ENCODE peak calls at places on chromosomes 4 and X, in seven cellular contexts. J is HCT116, T is K562, Z is GM12878, Y is H1, B is SK-N-SH, S is HepG2. M is an unnamed sample.

GRCh38 chrX:53266914-53267313 is 14.5 kb downstream of the IQSEC2 start:
- DNase-seq in J (no peak), T (peak), Z (no peak), Y (no peak), B (no peak), S (no peak), M (no peak)

GRCh38 chrX:3663576-3664290 is 49.7 kb downstream of the PRKX start:
- DNase-seq in J (no peak), T (no peak), Z (no peak), Y (no peak), B (no peak), S (no peak), M (no peak)

GRCh38 chr4:55321707-55322264 is 24.3 kb upstream of the SRD5A3 start:
- DNase-seq in J (peak), T (peak), Z (peak), Y (peak), B (peak), S (peak), M (peak)

GRCh38 chrX:32155044-32155638 is 1056.2 kb downstream of the DMD start:
- DNase-seq in J (no peak), T (no peak), Z (no peak), Y (peak), B (peak), S (no peak), M (no peak)

GRCh38 chr4:56246230-56246610 is 141.1 kb downstream of the AASDH start:
- DNase-seq in J (no peak), T (no peak), Z (no peak), Y (no peak), B (no peak), S (no peak), M (no peak)

GRCh38 chr4:155643087-155643486 is 23.6 kb upstream of the GUCY1A1 start:
- DNase-seq in J (no peak), T (no peak), Z (no peak), Y (no peak), B (no peak), S (no peak), M (no peak)

GRCh38 chr4:184697956-184698355 is 35.9 kb downstream of the CENPU start:
- DNase-seq in J (no peak), T (no peak), Z (no peak), Y (no peak), B (no peak), S (no peak), M (no peak)

GRCh38 chr4:127007336-127007735 is 625.4 kb upstream of the INTU start:
- DNase-seq in J (no peak), T (no peak), Z (no peak), Y (no peak), B (no peak), S (no peak), M (no peak)

GRCh38 chrX:46140272-46140671 is 404.9 kb downstream of the ZNF674 start:
- DNase-seq in J (no peak), T (no peak), Z (no peak), Y (no peak), B (no peak), S (no peak), M (no peak)

GRCh38 chr4:43471950-43472349 is 579.4 kb downstream of the GRXCR1 start:
- DNase-seq in J (no peak), T (no peak), Z (no peak), Y (no peak), B (no peak), S (peak), M (peak)

GRCh38 chr4:153002110-153002509 is 66.0 kb downstream of the FHDC1 start:
- DNase-seq in J (no peak), T (no peak), Z (no peak), Y (no peak), B (no peak), S (no peak), M (no peak)

GRCh38 chrX:24676403-24677024 is 17.2 kb upstream of the POLA1 start:
- DNase-seq in J (no peak), T (peak), Z (no peak), Y (no peak), B (peak), S (no peak), M (peak)

GRCh38 chrX:69430730-69431129 is 73.4 kb upstream of the NALF2 start:
- DNase-seq in J (no peak), T (no peak), Z (no peak), Y (no peak), B (no peak), S (no peak), M (no peak)

GRCh38 chr4:147518846-147519767 is 38.2 kb downstream of the EDNRA start:
- DNase-seq in J (peak), T (peak), Z (peak), Y (peak), B (peak), S (peak), M (peak)

GRCh38 chrX:133555796-133556458 is 140.6 kb upstream of the GPC4 start:
- DNase-seq in J (no peak), T (no peak), Z (no peak), Y (no peak), B (no peak), S (no peak), M (no peak)

GRCh38 chr4:76640252-76640925 is 205.4 kb downstream of the SHROOM3 start:
- DNase-seq in J (no peak), T (no peak), Z (no peak), Y (no peak), B (no peak), S (no peak), M (peak)

GRCh38 chrX:44456685-44457084 is 86.0 kb downstream of the FUNDC1 start:
- DNase-seq in J (no peak), T (no peak), Z (no peak), Y (no peak), B (no peak), S (no peak), M (no peak)

GRCh38 chrX:23766650-23767551 is 16.1 kb upstream of the SAT1 start:
- DNase-seq in J (no peak), T (no peak), Z (no peak), Y (no peak), B (peak), S (no peak), M (no peak)

GRCh38 chr4:78922207-78922606 is 17.0 kb downstream of the PAQR3 start:
- DNase-seq in J (no peak), T (no peak), Z (no peak), Y (no peak), B (no peak), S (no peak), M (no peak)
- TF ChIP-seq JUND in J (no peak), T (no peak), Z (no peak), Y (no peak), B (no peak), S (no peak), M (no peak)

DNA sequence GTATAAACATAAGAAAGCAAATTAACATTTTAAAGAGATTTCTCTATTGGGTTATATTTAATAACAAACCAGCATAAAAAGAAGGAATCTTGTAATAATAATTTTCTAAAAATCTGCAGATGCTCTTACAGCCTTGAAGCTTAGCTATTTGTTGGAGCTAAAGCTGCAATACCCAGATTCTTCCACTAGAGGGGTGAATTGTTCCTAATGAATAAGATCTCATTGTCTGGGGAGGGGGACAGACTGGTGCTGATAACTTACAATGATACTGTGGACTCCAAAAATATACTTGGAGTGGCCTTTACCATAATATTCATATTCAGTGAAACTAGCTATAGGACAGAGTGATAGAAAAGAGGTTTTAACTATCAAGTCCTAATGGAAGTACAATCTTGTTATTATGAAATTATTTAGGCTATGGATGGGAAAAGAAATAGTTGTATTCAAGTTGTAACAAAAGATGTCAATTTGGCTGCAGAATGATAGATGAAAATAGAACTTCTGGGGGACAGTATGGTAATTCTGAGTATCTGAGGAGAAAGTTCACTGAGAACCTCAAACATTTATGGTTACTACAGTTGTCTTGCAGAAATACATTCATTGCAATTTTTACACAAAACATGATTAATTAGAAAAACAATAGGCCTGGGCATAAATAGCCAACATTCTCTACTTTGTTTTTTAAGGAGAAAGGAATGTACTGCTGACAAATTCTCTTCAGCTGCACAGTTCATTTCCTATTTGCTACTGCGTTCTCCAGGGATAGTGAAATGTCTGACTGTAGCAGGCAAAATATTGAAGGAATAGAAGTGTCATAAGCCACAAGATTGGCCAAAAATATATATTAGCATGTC is 443.3 kb downstream of the GBA3 start:
- DNase-seq in J (peak), T (peak), Z (no peak), Y (no peak), B (peak), S (peak), M (peak)
- TF ChIP-seq JUND in J (no peak), T (no peak), Z (no peak), Y (no peak), B (no peak), S (no peak), M (no peak)

GRCh38 chr4:141448490-141448889 is 187.9 kb upstream of the IL15 start:
- DNase-seq in J (no peak), T (no peak), Z (no peak), Y (no peak), B (no peak), S (no peak), M (no peak)
- TF ChIP-seq JUND in J (no peak), T (no peak), Z (no peak), Y (no peak), B (no peak), S (no peak), M (no peak)

GRCh38 chr4:142376204-142376603 is 469.9 kb downstream of the INPP4B start:
- DNase-seq in J (no peak), T (no peak), Z (no peak), Y (no peak), B (no peak), S (no peak), M (no peak)

GRCh38 chr4:142378179-142378578 is 467.9 kb downstream of the INPP4B start:
- DNase-seq in J (no peak), T (no peak), Z (no peak), Y (no peak), B (no peak), S (no peak), M (no peak)

GRCh38 chr4:142380052-142380598 is 466.0 kb downstream of the INPP4B start:
- DNase-seq in J (no peak), T (no peak), Z (no peak), Y (no peak), B (no peak), S (no peak), M (no peak)

GRCh38 chr4:142379277-142380051 is 466.6 kb downstream of the INPP4B start:
- DNase-seq in J (peak), T (no peak), Z (no peak), Y (peak), B (no peak), S (no peak), M (peak)

GRCh38 chr4:142377345-142378091 is 468.6 kb downstream of the INPP4B start:
- DNase-seq in J (no peak), T (no peak), Z (no peak), Y (no peak), B (no peak), S (no peak), M (no peak)
- TF ChIP-seq JUND in J (no peak), T (no peak), Z (no peak), Y (no peak), B (no peak), S (no peak), M (no peak)

GRCh38 chr4:3320361-3321023 is 27.7 kb downstream of the RGS12 start:
- DNase-seq in J (no peak), T (no peak), Z (no peak), Y (no peak), B (no peak), S (no peak), M (no peak)

GRCh38 chr4:3322059-3322550 is 29.3 kb downstream of the RGS12 start:
- DNase-seq in J (no peak), T (peak), Z (no peak), Y (no peak), B (no peak), S (no peak), M (no peak)

GRCh38 chr4:3318561-3319021 is 25.8 kb downstream of the RGS12 start:
- DNase-seq in J (no peak), T (peak), Z (no peak), Y (peak), B (no peak), S (no peak), M (no peak)

GRCh38 chr4:3323071-3323481 is 30.3 kb downstream of the RGS12 start:
- DNase-seq in J (no peak), T (no peak), Z (no peak), Y (no peak), B (no peak), S (peak), M (no peak)

DNA sequence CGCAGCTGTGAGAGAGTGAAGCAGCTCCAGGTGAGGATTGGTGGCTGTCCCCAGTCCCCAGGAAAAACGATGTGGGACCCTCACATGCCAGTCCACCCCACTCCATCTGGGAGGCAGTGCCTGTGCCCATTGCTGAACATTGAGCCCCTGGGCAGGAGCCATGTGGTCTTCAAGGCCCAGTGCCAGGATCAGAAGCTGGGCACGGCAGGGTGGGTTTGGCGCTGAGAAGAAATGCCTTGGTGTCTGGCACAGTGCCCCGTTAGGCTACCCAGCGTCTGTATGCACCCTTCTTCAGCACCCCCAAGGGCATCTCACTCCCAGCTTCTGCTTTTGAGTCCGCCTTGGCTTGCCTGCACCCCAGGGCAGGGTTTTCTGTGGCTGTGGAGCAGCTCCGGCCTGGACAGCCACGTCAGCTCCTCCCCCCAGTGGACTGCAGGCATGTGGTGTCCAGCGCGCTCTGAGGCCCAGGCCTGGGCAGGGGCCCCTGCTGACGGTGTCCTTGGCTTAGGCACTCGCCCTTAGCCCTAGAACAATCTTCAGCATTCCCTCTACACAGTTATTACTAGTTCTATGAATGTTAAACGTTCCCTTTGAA is 28.6 kb downstream of the RGS12 start:
- DNase-seq in J (no peak), T (no peak), Z (no peak), Y (no peak), B (peak), S (no peak), M (no peak)
- TF ChIP-seq JUND in J (no peak), T (no peak), Z (no peak), Y (no peak), B (no peak), S (no peak), M (no peak)

GRCh38 chrX:73852022-73852421 is 289.0 kb downstream of the CHIC1 start:
- DNase-seq in J (no peak), T (no peak), Z (no peak), Y (no peak), B (no peak), S (no peak), M (no peak)

GRCh38 chrX:73851014-73852009 is 288.3 kb downstream of the CHIC1 start:
- DNase-seq in J (no peak), T (peak), Z (peak), Y (no peak), B (peak), S (no peak), M (no peak)

GRCh38 chrX:73849054-73849453 is 286.1 kb downstream of the CHIC1 start:
- DNase-seq in J (no peak), T (no peak), Z (no peak), Y (no peak), B (no peak), S (no peak), M (no peak)

GRCh38 chrX:73847991-73848390 is 285.0 kb downstream of the CHIC1 start:
- DNase-seq in J (no peak), T (no peak), Z (no peak), Y (no peak), B (no peak), S (no peak), M (no peak)

DNA sequence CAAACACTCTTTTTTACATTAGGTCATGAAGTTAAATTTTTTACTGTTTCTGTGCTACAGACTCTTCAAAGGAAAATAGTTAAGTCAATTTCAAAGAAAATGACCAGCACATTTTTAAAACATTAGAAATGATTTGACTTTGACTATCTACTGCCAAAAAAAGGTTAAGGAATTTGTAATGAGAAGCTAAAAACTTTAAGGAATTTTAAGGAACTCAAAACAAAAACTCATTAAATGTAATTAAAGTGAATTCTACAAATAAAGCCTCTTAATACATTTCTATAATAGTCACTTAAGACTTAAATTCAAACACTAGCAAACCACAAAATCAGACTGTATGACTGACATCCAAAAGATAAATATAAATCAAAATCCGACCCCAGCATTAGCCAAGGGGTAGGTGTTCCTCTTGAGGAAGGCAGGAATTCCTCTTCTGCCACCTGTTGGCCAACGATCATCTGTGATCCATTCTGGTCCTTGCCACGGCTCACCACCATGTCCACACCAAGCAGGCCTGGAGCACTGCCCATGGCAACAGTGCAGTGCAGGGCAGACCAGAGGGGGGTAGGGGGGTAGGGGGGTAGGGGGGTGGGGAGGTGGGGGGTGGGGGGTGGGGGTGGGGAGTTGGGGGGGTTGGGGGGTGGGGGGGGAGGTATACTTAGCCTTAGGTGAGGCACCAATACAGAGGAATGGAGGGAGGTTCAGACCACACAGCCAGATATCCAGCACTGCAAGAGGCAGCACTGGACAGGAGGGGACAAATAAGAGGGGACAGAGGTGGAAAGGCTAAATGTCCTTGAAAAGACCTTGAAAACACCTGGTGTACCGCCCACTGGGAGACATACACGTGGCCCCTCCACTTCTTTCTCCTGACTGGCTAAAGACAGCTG is 287.4 kb downstream of the CHIC1 start:
- DNase-seq in J (peak), T (peak), Z (peak), Y (no peak), B (peak), S (peak), M (peak)
- TF ChIP-seq JUND in J (no peak), T (no peak), Z (no peak), Y (no peak), B (no peak), S (no peak), M (no peak)

DNA sequence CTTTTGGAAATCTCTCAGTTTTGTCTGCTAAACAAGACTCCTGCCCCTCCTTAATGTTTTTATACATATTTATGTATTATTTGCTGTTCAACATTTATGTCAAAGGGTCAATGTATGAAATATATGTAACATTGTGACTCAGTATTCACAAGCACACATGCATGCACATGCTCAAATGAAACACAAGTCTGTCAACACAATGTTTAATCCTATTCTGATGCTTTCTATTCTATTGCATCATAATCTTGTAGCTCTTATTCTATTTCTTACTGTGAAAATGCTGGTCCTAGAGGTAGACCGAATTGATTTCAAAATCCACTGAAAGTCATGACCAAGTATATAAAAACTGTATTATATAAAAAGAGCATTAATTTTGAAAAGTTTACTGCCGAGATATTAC is 1463.3 kb downstream of the C4orf33 start:
- DNase-seq in J (no peak), T (no peak), Z (no peak), Y (no peak), B (no peak), S (no peak), M (no peak)
- TF ChIP-seq JUND in J (no peak), T (no peak), Z (no peak), Y (no peak), B (no peak), S (no peak), M (no peak)

GRCh38 chr4:140312101-140312500 is 61.3 kb upstream of the SCOC start:
- DNase-seq in J (no peak), T (no peak), Z (no peak), Y (no peak), B (no peak), S (no peak), M (no peak)

GRCh38 chr4:140315032-140315826 is 58.2 kb upstream of the SCOC start:
- DNase-seq in J (no peak), T (no peak), Z (no peak), Y (no peak), B (no peak), S (no peak), M (no peak)

DNA sequence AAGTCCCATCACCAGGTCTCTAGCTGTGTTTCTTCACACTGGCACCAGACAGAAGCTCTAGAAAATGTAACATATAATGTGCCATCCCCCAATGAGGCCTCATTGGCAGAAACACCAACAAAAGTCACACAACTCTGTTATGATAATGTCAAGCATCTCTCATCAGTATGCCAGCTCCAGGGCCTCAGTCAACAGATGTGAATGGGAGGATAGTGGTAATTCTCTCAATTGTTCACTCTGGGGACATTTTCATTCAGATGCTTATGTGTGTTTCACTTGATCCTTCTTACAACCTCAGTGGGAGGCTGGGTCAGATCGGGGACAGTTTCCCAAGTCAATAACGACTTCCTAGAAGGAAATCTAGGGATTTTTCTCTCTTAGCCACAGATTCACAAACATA is 57.5 kb upstream of the SCOC start:
- DNase-seq in J (no peak), T (no peak), Z (no peak), Y (no peak), B (no peak), S (no peak), M (no peak)
- TF ChIP-seq JUND in J (no peak), T (no peak), Z (no peak), Y (no peak), B (no peak), S (no peak), M (no peak)

M was measured in T47D.